ENCODE peak calls at places on chromosome 1, in nine cellular contexts. One of them, this sample, is unnamed.

GRCh38 chr1:44807364-44808062 is 362 bp upstream of the DYNLT4 start:
- DNase-seq in GF-D8: peak; percentile 92
- DNase-seq in H54: peak; percentile 95
- DNase-seq in fibroblast of mammary gland: peak; percentile 100
- DNase-seq in amniotic epithelial cell: peak; percentile 100
- DNase-seq in mucosa of gallbladder: peak; percentile 96
- DNase-seq in mucosa of descending colon: peak; percentile 98
- DNase-seq in activated CD8-positive, alpha-beta memory T cell treated with anti-CD3 and anti-CD28 coated beads for 48 hours: peak; percentile 80
- DNase-seq in MCF 10A: peak; percentile 99
- DNase-seq in this sample: peak; percentile 99

GRCh38 chr1:47507140-47507539 is 69.3 kb downstream of the FOXD2 start:
- DNase-seq in GF-D8: no peak
- DNase-seq in H54: no peak
- DNase-seq in MCF 10A: no peak
- DNase-seq in fibroblast of mammary gland: no peak
- DNase-seq in amniotic epithelial cell: no peak
- DNase-seq in mucosa of descending colon: no peak
- DNase-seq in activated CD8-positive, alpha-beta memory T cell treated with anti-CD3 and anti-CD28 coated beads for 48 hours: no peak
- DNase-seq in mucosa of gallbladder: no peak
- DNase-seq in this sample: no peak

GRCh38 chr1:68831281-68831680 is 334.4 kb upstream of the DEPDC1 start:
- DNase-seq in mucosa of descending colon: no peak
- DNase-seq in MCF 10A: no peak
- DNase-seq in amniotic epithelial cell: no peak
- DNase-seq in mucosa of gallbladder: no peak
- DNase-seq in GF-D8: no peak
- DNase-seq in activated CD8-positive, alpha-beta memory T cell treated with anti-CD3 and anti-CD28 coated beads for 48 hours: no peak
- DNase-seq in fibroblast of mammary gland: no peak
- DNase-seq in H54: no peak
- DNase-seq in this sample: no peak

GRCh38 chr1:13702425-13703127 is 2.6 kb downstream of the PRDM2 start:
- DNase-seq in mucosa of gallbladder: no peak
- DNase-seq in MCF 10A: no peak
- DNase-seq in fibroblast of mammary gland: no peak
- DNase-seq in activated CD8-positive, alpha-beta memory T cell treated with anti-CD3 and anti-CD28 coated beads for 48 hours: peak; percentile 16
- DNase-seq in GF-D8: peak; percentile 43
- DNase-seq in H54: no peak
- DNase-seq in mucosa of descending colon: peak; percentile 24
- DNase-seq in amniotic epithelial cell: no peak
- DNase-seq in this sample: no peak

GRCh38 chr1:23530750-23531651 is at the start of gene E2F2:
- DNase-seq in amniotic epithelial cell: peak; percentile 78
- DNase-seq in MCF 10A: peak; percentile 88
- DNase-seq in mucosa of descending colon: peak; percentile 90
- DNase-seq in activated CD8-positive, alpha-beta memory T cell treated with anti-CD3 and anti-CD28 coated beads for 48 hours: peak; percentile 63
- DNase-seq in GF-D8: peak; percentile 73
- DNase-seq in fibroblast of mammary gland: peak; percentile 77
- DNase-seq in H54: peak; percentile 54
- DNase-seq in mucosa of gallbladder: peak; percentile 82
- DNase-seq in this sample: peak; percentile 79

GRCh38 chr1:175742790-175743459 is 470 bp downstream of the TNR start:
- DNase-seq in activated CD8-positive, alpha-beta memory T cell treated with anti-CD3 and anti-CD28 coated beads for 48 hours: no peak
- DNase-seq in GF-D8: no peak
- DNase-seq in amniotic epithelial cell: peak; percentile 1
- DNase-seq in mucosa of gallbladder: peak; percentile 11
- DNase-seq in MCF 10A: peak; percentile 62
- DNase-seq in H54: no peak
- DNase-seq in fibroblast of mammary gland: peak; percentile 23
- DNase-seq in mucosa of descending colon: peak; percentile 2
- DNase-seq in this sample: peak; percentile 50

GRCh38 chr1:36560177-36560576 is 77.5 kb upstream of the CSF3R start:
- DNase-seq in activated CD8-positive, alpha-beta memory T cell treated with anti-CD3 and anti-CD28 coated beads for 48 hours: no peak
- DNase-seq in fibroblast of mammary gland: no peak
- DNase-seq in amniotic epithelial cell: no peak
- DNase-seq in mucosa of descending colon: no peak
- DNase-seq in mucosa of gallbladder: no peak
- DNase-seq in H54: no peak
- DNase-seq in MCF 10A: no peak
- DNase-seq in GF-D8: no peak
- DNase-seq in this sample: no peak

GRCh38 chr1:15224259-15224869 is 22.7 kb upstream of the FHAD1 start:
- DNase-seq in mucosa of descending colon: no peak
- DNase-seq in H54: no peak
- DNase-seq in GF-D8: no peak
- DNase-seq in amniotic epithelial cell: no peak
- DNase-seq in activated CD8-positive, alpha-beta memory T cell treated with anti-CD3 and anti-CD28 coated beads for 48 hours: no peak
- DNase-seq in mucosa of gallbladder: no peak
- DNase-seq in fibroblast of mammary gland: no peak
- DNase-seq in MCF 10A: no peak
- DNase-seq in this sample: no peak

GRCh38 chr1:165542015-165542631 is 1.7 kb upstream of the LRRC52 start:
- DNase-seq in GF-D8: no peak
- DNase-seq in activated CD8-positive, alpha-beta memory T cell treated with anti-CD3 and anti-CD28 coated beads for 48 hours: no peak
- DNase-seq in H54: no peak
- DNase-seq in amniotic epithelial cell: no peak
- DNase-seq in mucosa of descending colon: no peak
- DNase-seq in MCF 10A: no peak
- DNase-seq in mucosa of gallbladder: no peak
- DNase-seq in fibroblast of mammary gland: no peak
- DNase-seq in this sample: no peak

GRCh38 chr1:29565490-29565889 is 329.2 kb downstream of the PTPRU start:
- DNase-seq in GF-D8: no peak
- DNase-seq in mucosa of gallbladder: no peak
- DNase-seq in H54: no peak
- DNase-seq in mucosa of descending colon: no peak
- DNase-seq in fibroblast of mammary gland: no peak
- DNase-seq in amniotic epithelial cell: no peak
- DNase-seq in activated CD8-positive, alpha-beta memory T cell treated with anti-CD3 and anti-CD28 coated beads for 48 hours: no peak
- DNase-seq in MCF 10A: no peak
- DNase-seq in this sample: no peak

GRCh38 chr1:222579316-222579715 is 10.4 kb downstream of the TAF1A start:
- DNase-seq in GF-D8: no peak
- DNase-seq in MCF 10A: no peak
- DNase-seq in activated CD8-positive, alpha-beta memory T cell treated with anti-CD3 and anti-CD28 coated beads for 48 hours: no peak
- DNase-seq in amniotic epithelial cell: no peak
- DNase-seq in mucosa of descending colon: no peak
- DNase-seq in mucosa of gallbladder: no peak
- DNase-seq in fibroblast of mammary gland: no peak
- DNase-seq in H54: no peak
- DNase-seq in this sample: no peak

GRCh38 chr1:246162560-246162959 is 344.5 kb downstream of the SMYD3 start:
- DNase-seq in fibroblast of mammary gland: no peak
- DNase-seq in activated CD8-positive, alpha-beta memory T cell treated with anti-CD3 and anti-CD28 coated beads for 48 hours: no peak
- DNase-seq in amniotic epithelial cell: no peak
- DNase-seq in GF-D8: no peak
- DNase-seq in mucosa of gallbladder: no peak
- DNase-seq in mucosa of descending colon: no peak
- DNase-seq in H54: no peak
- DNase-seq in MCF 10A: no peak
- DNase-seq in this sample: no peak